ENCODE peak calls at places on chromosomes 5 and 9, in four cellular contexts. H is neural crest cell, G is esophagus squamous epithelium, M is BE2C. C is an unnamed sample.

GRCh38 chr5:55480781-55481180 is 54.0 kb downstream of the PLPP1 start:
- DNase-seq in H (no peak), M (no peak), G (no peak), C (no peak)

GRCh38 chr5:38258319-38259061 is at the start of gene EGFLAM:
- DNase-seq in M (peak; percentile 75), G (no peak), H (peak; percentile 40), C (peak; percentile 17)

GRCh38 chr9:21711504-21711903 is 90.9 kb upstream of the MTAP start:
- DNase-seq in H (peak; percentile 20), M (no peak), G (no peak), C (peak; percentile 70)

GRCh38 chr9:92468206-92468605 is 14.1 kb downstream of the ASPN start:
- DNase-seq in G (no peak), M (no peak), H (no peak), C (peak; percentile 32)

GRCh38 chr5:171961117-171961516 is 45.3 kb downstream of the FBXW11 start:
- DNase-seq in H (no peak), G (no peak), M (no peak), C (no peak)

GRCh38 chr9:13267743-13268142 is 11.7 kb downstream of the MPDZ start:
- DNase-seq in M (no peak), G (no peak), H (no peak), C (peak; percentile 36)

GRCh38 chr9:2621678-2622360 is at the start of gene VLDLR:
- DNase-seq in H (peak; percentile 42), M (no peak), G (no peak), C (peak; percentile 13)

GRCh38 chr5:125408582-125409069 is 662.2 kb upstream of the ZNF608 start:
- DNase-seq in M (peak; percentile 59), G (no peak), H (no peak), C (peak; percentile 98)

GRCh38 chr9:126885089-126885753 is 24.8 kb downstream of the ZBTB34 start:
- DNase-seq in M (no peak), G (no peak), H (no peak), C (no peak)

GRCh38 chr5:116442095-116442534 is 132.5 kb downstream of the SEMA6A start:
- DNase-seq in M (peak; percentile 41), H (no peak), G (no peak), C (peak; percentile 30)

GRCh38 chr5:7926296-7926695 is 57.3 kb downstream of the MTRR start:
- DNase-seq in G (no peak), M (no peak), H (no peak), C (no peak)

GRCh38 chr5:136638084-136638483 is 272.7 kb upstream of the TRPC7 start:
- DNase-seq in G (no peak), H (no peak), M (no peak), C (no peak)

GRCh38 chr5:86320266-86320665 is 297.5 kb upstream of the COX7C start:
- DNase-seq in G (no peak), H (no peak), M (no peak), C (no peak)

GRCh38 chr5:135379052-135379654 is 19.9 kb downstream of the MACROH2A1 start:
- DNase-seq in M (no peak), G (no peak), H (no peak), C (no peak)

GRCh38 chr9:37105169-37105750 is 15.1 kb upstream of the ZCCHC7 start:
- DNase-seq in H (no peak), G (no peak), M (no peak), C (no peak)

GRCh38 chr9:91659529-91660294 is 236.1 kb upstream of the NFIL3 start:
- DNase-seq in H (peak; percentile 16), M (peak; percentile 53), G (no peak), C (peak; percentile 67)

GRCh38 chr5:95925345-95925744 is 36.3 kb downstream of the ELL2 start:
- DNase-seq in M (no peak), H (no peak), G (no peak), C (no peak)

GRCh38 chr9:5879419-5880181 is 11.1 kb upstream of the MLANA start:
- DNase-seq in G (no peak), H (no peak), M (peak; percentile 35), C (peak; percentile 75)

GRCh38 chr5:6551287-6551954 is 81.4 kb downstream of the NSUN2 start:
- DNase-seq in G (no peak), H (no peak), M (no peak), C (no peak)

GRCh38 chr9:84187090-84187489 is 153.5 kb downstream of the SLC28A3 start:
- DNase-seq in H (no peak), M (no peak), G (no peak), C (no peak)

GRCh38 chr5:136036991-136037705 is 8.4 kb downstream of the TGFBI start:
- DNase-seq in H (no peak), M (no peak), G (no peak), C (no peak)

GRCh38 chr5:121949885-121950284 is 11.9 kb upstream of the SRFBP1 start:
- DNase-seq in M (peak; percentile 68), G (no peak), H (peak; percentile 39), C (peak; percentile 50)

GRCh38 chr9:98698856-98699255 is 9.9 kb downstream of the GABBR2 start:
- DNase-seq in H (no peak), M (no peak), G (no peak), C (no peak)

GRCh38 chr5:68215208-68215887 is at the start of gene PIK3R1:
- DNase-seq in M (peak; percentile 98), G (peak; percentile 76), H (peak; percentile 90), C (peak; percentile 97)
- TF ChIP-seq CTCF in M (peak; percentile 36), G (peak; percentile 65), H (peak; percentile 59), C (peak; percentile 59)

DNA sequence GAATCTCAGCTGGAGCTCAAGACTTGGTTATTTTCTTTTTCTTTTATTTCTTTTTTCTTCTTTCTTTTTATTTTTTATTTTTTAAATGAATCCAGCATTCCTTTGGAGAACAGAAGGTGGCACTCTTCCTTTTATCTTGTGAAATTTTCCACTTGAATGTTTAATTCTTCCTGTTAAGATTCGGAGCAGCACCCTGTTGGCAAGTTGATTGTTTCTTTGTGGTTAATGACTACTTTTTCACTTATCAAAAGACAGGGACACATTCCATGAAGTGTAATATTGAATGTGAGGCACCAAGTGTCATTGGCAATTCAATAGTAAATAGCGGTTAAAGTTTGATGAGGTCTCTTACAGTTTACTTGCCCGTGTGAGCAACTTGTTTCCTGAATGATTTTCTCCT is 240.5 kb upstream of the CHD1 start:
- DNase-seq in H (no peak), M (no peak), G (no peak), C (no peak)
- TF ChIP-seq CTCF in H (peak; percentile 57), M (peak; percentile 38), G (no peak), C (peak; percentile 25)

DNA sequence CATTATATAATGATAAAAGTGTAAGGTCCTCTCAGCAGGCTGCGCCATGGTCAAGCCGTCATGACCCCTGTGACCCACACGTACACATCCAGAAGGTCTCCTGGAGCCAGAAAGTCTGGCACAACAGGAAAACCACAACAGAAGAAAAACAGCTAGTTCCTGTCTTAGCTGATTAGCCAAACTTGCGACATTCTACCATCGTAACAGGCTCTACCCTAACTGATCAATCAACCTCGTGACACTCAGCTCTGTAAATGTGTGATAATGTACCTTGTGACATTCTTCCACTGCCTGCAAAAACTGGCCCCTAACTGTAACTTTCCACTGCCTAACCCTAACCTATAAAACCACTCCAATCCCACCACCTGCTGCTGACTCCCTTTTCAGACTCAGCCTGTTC is 316.4 kb upstream of the TUSC1 start:
- DNase-seq in M (no peak), H (no peak), G (no peak), C (no peak)
- TF ChIP-seq CTCF in M (no peak), H (no peak), G (no peak), C (no peak)

GRCh38 chr5:79576606-79577289 is 35.5 kb upstream of the TENT2 start:
- DNase-seq in M (no peak), H (no peak), G (no peak), C (no peak)
- TF ChIP-seq CTCF in M (no peak), H (no peak), G (no peak), C (no peak)

C was measured in RWPE1.